ENCODE peak calls at places on chromosome 21, in six cellular contexts. S is CD4-positive, alpha-beta memory T cell; P is left ventricle myocardium inferior; B is WERI-Rb-1; D is PC-9; R is effector memory CD4-positive, alpha-beta T cell. N is an unnamed sample.

GRCh38 chr21:22120616-22121266 is 1122.5 kb downstream of the NCAM2 start:
- DNase-seq in P (no peak), R (no peak), S (no peak), B (no peak), D (no peak), N (no peak)

GRCh38 chr21:35204850-35205564 is 155.9 kb upstream of the RUNX1 start:
- DNase-seq in B (no peak), D (no peak), P (peak; percentile 80), R (no peak), S (no peak), N (no peak)

GRCh38 chr21:34799092-34799491 is 130.3 kb downstream of the CLIC6 start:
- DNase-seq in B (no peak), P (no peak), S (no peak), D (no peak), R (no peak), N (no peak)

GRCh38 chr21:27827972-27828371 is 861.1 kb upstream of the ADAMTS5 start:
- DNase-seq in R (no peak), D (no peak), B (no peak), S (no peak), P (no peak), N (no peak)

GRCh38 chr21:35138665-35139381 is 89.7 kb upstream of the RUNX1 start:
- DNase-seq in S (peak; percentile 4), R (no peak), D (peak; percentile 95), B (no peak), P (no peak), N (no peak)

GRCh38 chr21:17611414-17612022 is 1.2 kb downstream of the BTG3 start:
- DNase-seq in P (peak; percentile 79), D (peak; percentile 73), R (peak; percentile 71), B (peak; percentile 76), S (peak; percentile 81), N (peak; percentile 71)

GRCh38 chr21:35084869-35085268 is 35.8 kb upstream of the RUNX1 start:
- DNase-seq in S (no peak), P (no peak), B (no peak), R (no peak), D (peak; percentile 54), N (no peak)

GRCh38 chr21:41955516-41955915 is 1.7 kb upstream of the C2CD2 start:
- DNase-seq in D (no peak), S (no peak), P (no peak), B (peak; percentile 17), R (no peak), N (no peak)

GRCh38 chr21:37829043-37829442 is 87.2 kb downstream of the KCNJ6 start:
- DNase-seq in B (peak; percentile 85), R (no peak), P (no peak), D (no peak), S (no peak), N (no peak)

GRCh38 chr21:39116761-39117425 is 66.4 kb downstream of the PSMG1 start:
- DNase-seq in P (no peak), B (no peak), R (no peak), D (no peak), S (no peak), N (no peak)

GRCh38 chr21:39117571-39117970 is 65.7 kb downstream of the PSMG1 start:
- DNase-seq in R (no peak), B (no peak), P (no peak), D (no peak), S (no peak), N (no peak)

GRCh38 chr21:39118061-39118460 is 65.2 kb downstream of the PSMG1 start:
- DNase-seq in D (no peak), P (no peak), S (no peak), R (no peak), B (no peak), N (no peak)

GRCh38 chr21:39115659-39116235 is 67.5 kb downstream of the PSMG1 start:
- DNase-seq in D (no peak), B (no peak), P (no peak), S (no peak), R (no peak), N (no peak)

GRCh38 chr21:39114871-39115658 is 68.2 kb downstream of the PSMG1 start:
- DNase-seq in P (no peak), D (no peak), S (no peak), R (no peak), B (no peak), N (no peak)
- H3K4me3 ChIP-seq in P (no peak overlapping the region), D (no peak overlapping the region), S (no peak overlapping the region), R (no peak overlapping the region), B (no peak overlapping the region), N (no peak overlapping the region)

DNA sequence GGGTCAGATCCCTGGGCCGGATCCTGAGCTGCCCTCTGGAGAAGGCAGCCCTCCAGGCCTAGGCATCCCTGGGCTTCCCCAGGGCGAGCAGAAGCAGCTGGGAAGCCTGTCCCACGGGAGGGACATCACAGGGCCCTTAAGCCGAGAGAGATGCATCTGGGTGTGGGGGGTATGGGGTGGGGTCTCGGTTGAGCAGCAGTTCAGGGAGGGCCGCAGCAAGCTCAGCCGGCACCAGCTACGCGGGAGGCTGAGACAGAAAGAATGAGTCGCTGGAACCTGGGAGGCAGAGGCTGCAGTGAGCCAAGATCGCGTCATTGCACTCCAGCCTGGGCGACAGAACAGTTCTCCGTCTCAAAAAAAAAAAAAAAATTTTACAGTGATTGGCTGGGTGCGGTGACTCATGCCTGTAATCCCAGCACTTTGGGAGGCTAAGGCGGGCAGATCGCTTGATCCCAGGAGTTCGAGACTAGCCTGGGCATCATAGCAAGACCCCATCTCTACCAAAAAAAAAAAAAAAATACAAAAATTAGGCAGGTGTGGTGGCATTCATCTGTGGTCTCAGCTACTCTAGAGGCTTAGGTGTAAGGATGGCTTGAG is 37.7 kb downstream of the RRP1 start:
- DNase-seq in S (no peak), B (no peak), P (no peak), R (no peak), D (no peak), N (no peak)
- H3K27ac ChIP-seq in S (no peak overlapping the region), B (no peak overlapping the region), P (no peak overlapping the region), R (no peak overlapping the region), D (no peak overlapping the region), N (no peak overlapping the region)

DNA sequence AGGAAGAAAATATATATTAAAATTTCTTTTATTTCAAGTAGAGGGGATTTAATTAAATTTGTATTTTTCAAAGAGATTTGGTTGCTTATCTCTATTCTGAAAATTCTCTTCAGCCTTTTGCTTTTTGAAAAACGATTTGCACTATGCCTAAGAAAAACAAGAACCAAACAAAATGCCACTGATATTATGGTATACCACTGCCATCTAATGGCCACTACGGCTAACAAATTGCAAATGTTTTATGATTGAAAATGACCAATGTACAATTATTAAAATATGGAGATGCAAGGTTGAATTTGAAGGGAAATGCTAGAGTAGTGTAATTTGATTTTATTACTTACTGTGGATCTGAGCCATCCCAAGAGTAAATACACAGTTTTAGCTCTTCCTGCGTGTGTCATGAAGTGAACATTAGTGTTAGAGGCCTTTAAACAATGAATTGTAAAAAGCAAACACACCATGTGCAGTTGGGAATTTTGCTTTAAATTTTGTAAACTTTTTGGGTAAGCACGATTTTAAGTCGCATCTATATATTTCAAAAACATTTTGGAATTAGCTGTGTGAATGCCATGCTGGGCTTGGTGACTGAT is 137.4 kb upstream of the USP25 start:
- DNase-seq in B (no peak), D (peak; percentile 39), R (no peak), S (peak; percentile 30), P (no peak), N (peak; percentile 14)
- H3K4me3 ChIP-seq in B (no peak overlapping the region), D (no peak overlapping the region), R (no peak overlapping the region), S (no peak overlapping the region), P (no peak overlapping the region), N (no peak overlapping the region)

GRCh38 chr21:32727478-32727727 is 410 bp downstream of the SYNJ1 start:
- DNase-seq in S (no peak), B (no peak), P (no peak), D (no peak), R (no peak), N (no peak)
- H3K27ac ChIP-seq in S (peak overlapping the region; percentile 75), B (peak overlapping the region; percentile 91), P (peak overlapping the region; percentile 95), D (no peak overlapping the region), R (peak overlapping the region; percentile 76), N (peak overlapping the region; percentile 85)

DNA sequence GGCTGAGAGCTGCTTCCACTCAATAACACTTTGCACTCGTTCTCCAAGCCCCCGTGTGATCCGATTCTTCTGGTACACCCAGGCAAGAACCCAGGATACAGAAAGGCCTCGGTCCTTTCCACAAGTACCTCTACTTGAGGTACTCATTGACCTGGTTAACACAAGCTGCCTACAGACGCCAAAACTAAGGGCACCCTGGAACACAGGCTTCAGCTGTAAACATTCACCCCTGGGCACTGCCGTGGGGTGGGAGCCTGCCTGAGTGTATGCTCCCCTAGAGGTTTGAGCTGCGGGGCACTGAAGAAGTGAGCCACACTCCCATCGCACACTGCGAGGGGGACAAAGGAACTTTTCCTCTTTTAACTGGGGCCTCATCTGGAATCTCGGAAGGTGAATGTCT is 30.5 kb downstream of the LRRC3 start:
- DNase-seq in B (no peak), R (no peak), D (no peak), P (no peak), S (no peak), N (no peak)
- H3K4me3 ChIP-seq in B (no peak overlapping the region), R (no peak overlapping the region), D (no peak overlapping the region), P (peak overlapping the region; percentile 36), S (no peak overlapping the region), N (no peak overlapping the region)

GRCh38 chr21:31107871-31108270 is 69.6 kb upstream of the KRTAP19-8 start:
- DNase-seq in R (no peak), B (no peak), S (no peak), P (no peak), D (no peak), N (no peak)
- H3K27ac ChIP-seq in R (no peak overlapping the region), B (no peak overlapping the region), S (no peak overlapping the region), P (peak overlapping the region; percentile 30), D (no peak overlapping the region), N (no peak overlapping the region)

GRCh38 chr21:44374601-44375280 is 21.3 kb downstream of the TRPM2 start:
- DNase-seq in R (no peak), P (no peak), B (no peak), D (no peak), S (no peak), N (no peak)

GRCh38 chr21:44375686-44376320 is 22.4 kb downstream of the TRPM2 start:
- DNase-seq in P (no peak), B (no peak), D (no peak), R (no peak), S (no peak), N (no peak)

GRCh38 chr21:44376606-44377005 is 23.2 kb downstream of the TRPM2 start:
- DNase-seq in P (no peak), D (no peak), R (no peak), S (no peak), B (no peak), N (no peak)

GRCh38 chr21:44377201-44377921 is 23.9 kb downstream of the TRPM2 start:
- DNase-seq in S (no peak), P (no peak), D (no peak), B (peak; percentile 37), R (no peak), N (no peak)

GRCh38 chr21:44375281-44375651 is 21.8 kb downstream of the TRPM2 start:
- DNase-seq in B (no peak), P (no peak), D (no peak), S (peak; percentile 43), R (no peak), N (peak; percentile 19)
- H3K4me3 ChIP-seq in B (no peak overlapping the region), P (no peak overlapping the region), D (no peak overlapping the region), S (no peak overlapping the region), R (no peak overlapping the region), N (no peak overlapping the region)

N was measured in CD8-positive, alpha-beta memory T cell.